ENCODE peak calls at places on chromosomes 2 and 18, in five cellular contexts. X, U, J, D and F are unnamed samples.
A peak's percentile ranks its signal among the peaks of the same experiment; 100 is the strongest.

GRCh38 chr2:64989982-64990614 is 899 bp downstream of the SLC1A4 start:
- DNase-seq in X (no peak), J (peak; percentile 32), D (no peak), U (peak; percentile 18), F (no peak)

GRCh38 chr2:219029829-219030165 is 11.5 kb downstream of the CFAP65 start:
- DNase-seq in J (peak; percentile 87), X (peak; percentile 63), D (peak; percentile 62), U (peak; percentile 68), F (peak; percentile 76)

GRCh38 chr2:231563378-231563961 is 29.2 kb upstream of the TEX44 start:
- DNase-seq in X (peak; percentile 57), D (no peak), U (peak; percentile 73), J (peak; percentile 38), F (peak; percentile 72)

GRCh38 chr2:227406177-227407031 is 18.7 kb upstream of the SCYGR1 start:
- DNase-seq in D (no peak), J (peak; percentile 73), U (peak; percentile 94), X (peak; percentile 99), F (peak; percentile 11)

GRCh38 chr2:215831296-215831913 is 181.9 kb downstream of the MREG start:
- DNase-seq in U (peak; percentile 69), J (peak; percentile 19), X (peak; percentile 78), D (no peak), F (no peak)

GRCh38 chr2:182593394-182593707 is 122.7 kb upstream of the DNAJC10 start:
- DNase-seq in D (no peak), U (peak; percentile 77), J (no peak), X (peak; percentile 90), F (no peak)

GRCh38 chr2:39929531-39929930 is 150.5 kb upstream of the THUMPD2 start:
- DNase-seq in U (no peak), D (no peak), X (no peak), J (no peak), F (no peak)

GRCh38 chr2:202355993-202356505 is 20.1 kb upstream of the BMPR2 start:
- DNase-seq in U (no peak), X (no peak), J (no peak), D (no peak), F (no peak)

GRCh38 chr18:73232933-73233332 is 365.1 kb upstream of the NETO1 start:
- DNase-seq in U (no peak), D (no peak), X (no peak), J (no peak), F (no peak)

GRCh38 chr2:105886029-105886454 is 141.3 kb downstream of the NCK2 start:
- DNase-seq in D (no peak), U (peak; percentile 14), J (no peak), X (peak; percentile 81), F (no peak)

GRCh38 chr2:19504400-19505198 is 146.2 kb upstream of the OSR1 start:
- DNase-seq in D (no peak), U (peak; percentile 78), J (no peak), X (no peak), F (no peak)

GRCh38 chr2:166632616-166633015 is 138.6 kb upstream of the SCN7A start:
- DNase-seq in U (peak; percentile 94), J (no peak), D (no peak), X (peak; percentile 98), F (no peak)

GRCh38 chr2:129004940-129005490 is 686.3 kb upstream of the HS6ST1 start:
- DNase-seq in J (no peak), X (no peak), D (no peak), U (no peak), F (no peak)

GRCh38 chr2:222802502-222803196 is 58.2 kb upstream of the ACSL3 start:
- DNase-seq in U (no peak), X (no peak), J (no peak), D (no peak), F (no peak)

GRCh38 chr2:235507928-235508327 is 14.1 kb downstream of the AGAP1 start:
- DNase-seq in J (no peak), D (no peak), X (no peak), U (no peak), F (no peak)

GRCh38 chr2:229909090-229909489 is 12.7 kb downstream of the TRIP12 start:
- DNase-seq in X (no peak), U (no peak), D (no peak), J (no peak), F (no peak)

GRCh38 chr2:5914831-5915611 is 222.8 kb downstream of the SOX11 start:
- DNase-seq in X (peak; percentile 87), J (no peak), D (no peak), U (peak; percentile 94), F (no peak)

GRCh38 chr18:24544141-24544498 is 83.7 kb downstream of the HRH4 start:
- DNase-seq in D (no peak), U (peak; percentile 28), X (peak; percentile 40), J (no peak), F (no peak)

GRCh38 chr2:163405298-163405697 is 330.5 kb downstream of the FIGN start:
- DNase-seq in X (no peak), J (no peak), D (no peak), U (peak; percentile 16), F (no peak)

GRCh38 chr2:23367760-23368159 is 17.2 kb upstream of the KLHL29 start:
- DNase-seq in X (peak; percentile 66), U (no peak), J (no peak), D (no peak), F (no peak)

GRCh38 chr2:222451270-222451674 is 26.9 kb downstream of the SGPP2 start:
- DNase-seq in X (no peak), J (no peak), U (peak; percentile 60), D (no peak), F (no peak)

GRCh38 chr18:22057908-22058527 is 111.4 kb upstream of the GATA6 start:
- DNase-seq in D (no peak), J (no peak), X (no peak), U (peak; percentile 28), F (no peak)

GRCh38 chr2:111534816-111535803 is 348.9 kb downstream of the ANAPC1 start:
- DNase-seq in X (peak; percentile 56), J (peak; percentile 37), D (no peak), U (peak; percentile 72), F (peak; percentile 5)

GRCh38 chr2:54054271-54054670 is 61.1 kb upstream of the ACYP2 start:
- DNase-seq in D (no peak), X (no peak), J (no peak), U (no peak), F (no peak)

GRCh38 chr18:2880473-2880872 is 33.7 kb downstream of the EMILIN2 start:
- DNase-seq in J (no peak), U (no peak), X (no peak), D (no peak), F (no peak)

GRCh38 chr2:218003265-218003950 is 613 bp upstream of the TNS1 start:
- DNase-seq in U (no peak), J (peak; percentile 19), D (no peak), X (peak; percentile 55), F (no peak)

GRCh38 chr2:217106650-217107014 is 246.8 kb upstream of the TNP1 start:
- DNase-seq in D (no peak), X (peak; percentile 65), U (peak; percentile 67), J (no peak), F (no peak)

GRCh38 chr2:226887940-226888339 is 52.1 kb downstream of the RHBDD1 start:
- DNase-seq in D (no peak), U (peak; percentile 36), X (peak; percentile 79), J (no peak), F (no peak)

GRCh38 chr2:112891333-112891950 is 19.5 kb upstream of the IL37 start:
- DNase-seq in X (no peak), J (no peak), U (no peak), D (no peak), F (no peak)

GRCh38 chr2:158760887-158761286 is 34.2 kb upstream of the DAPL1 start:
- DNase-seq in D (no peak), X (no peak), J (no peak), U (no peak), F (no peak)

GRCh38 chr18:6487027-6487426 is 72.3 kb upstream of the L3MBTL4 start:
- DNase-seq in X (no peak), U (no peak), D (no peak), J (no peak), F (no peak)
- H3K27ac ChIP-seq in X (no peak overlapping the region), U (no peak overlapping the region), D (no peak overlapping the region), J (no peak overlapping the region), F (no peak overlapping the region)

DNA sequence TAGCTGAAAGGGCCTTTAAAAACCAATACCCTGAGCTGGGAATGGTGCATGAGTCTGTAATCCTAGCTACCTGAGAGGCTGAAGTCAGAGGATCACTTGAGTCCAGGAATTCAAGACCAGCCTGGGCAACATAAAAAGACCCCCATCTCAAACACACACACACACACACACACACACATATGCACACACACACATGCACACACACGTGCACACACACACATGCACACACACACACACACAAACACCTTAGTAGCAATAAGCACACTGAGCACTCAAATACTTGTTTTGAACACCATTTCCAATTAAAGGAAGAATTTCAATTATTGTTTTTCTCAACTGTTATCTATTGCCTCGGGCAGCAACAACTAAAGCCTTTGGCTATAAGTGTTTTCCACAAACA is 25.6 kb upstream of the UBE2F start:
- DNase-seq in X (no peak), U (no peak), D (no peak), J (no peak), F (no peak)
- H3K27ac ChIP-seq in X (no peak overlapping the region), U (no peak overlapping the region), D (no peak overlapping the region), J (no peak overlapping the region), F (no peak overlapping the region)

GRCh38 chr2:45477546-45477945 is 133.5 kb downstream of the SRBD1 start:
- DNase-seq in J (no peak), U (no peak), D (no peak), X (no peak), F (no peak)
- H3K27ac ChIP-seq in J (no peak overlapping the region), U (no peak overlapping the region), D (no peak overlapping the region), X (no peak overlapping the region), F (no peak overlapping the region)

DNA sequence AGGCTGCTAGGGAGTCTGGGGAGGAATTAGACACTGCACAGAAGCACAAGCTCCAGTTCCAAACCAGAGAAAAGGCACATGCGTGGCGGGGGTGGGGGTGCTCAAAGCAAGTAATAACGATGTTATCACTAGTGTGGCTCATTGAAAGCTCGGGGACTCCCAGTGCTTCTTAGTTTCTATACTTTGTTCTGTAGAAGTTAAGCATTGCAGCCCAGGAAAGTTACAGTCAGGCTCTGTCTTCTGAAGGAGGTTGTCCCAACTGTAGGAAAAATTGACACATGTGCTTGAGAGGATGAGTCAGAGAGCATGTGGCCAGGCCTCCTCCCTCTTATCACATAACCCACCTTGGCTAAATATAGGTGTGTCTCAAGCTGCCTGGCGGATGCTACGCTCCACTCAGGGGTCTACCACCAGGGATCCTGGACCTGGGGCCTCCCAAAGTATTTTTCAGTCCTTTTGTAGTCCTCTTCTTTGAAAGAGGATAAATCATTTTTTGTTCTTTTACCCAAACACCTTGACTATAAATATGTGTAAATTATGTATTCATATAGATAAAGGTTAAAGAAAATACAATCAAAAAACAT is 3.8 kb downstream of the GALNT5 start:
- DNase-seq in J (peak; percentile 68), D (no peak), X (peak; percentile 75), U (peak; percentile 79), F (no peak)
- H3K27ac ChIP-seq in J (peak overlapping the region; percentile 84), D (peak overlapping the region; percentile 86), X (peak overlapping the region; percentile 61), U (peak overlapping the region; percentile 50), F (no peak overlapping the region)

GRCh38 chr2:9312591-9312990 is 106.0 kb downstream of the ASAP2 start:
- DNase-seq in D (no peak), J (no peak), X (no peak), U (peak; percentile 30), F (no peak)
- H3K27ac ChIP-seq in D (no peak overlapping the region), J (peak overlapping the region; percentile 77), X (no peak overlapping the region), U (no peak overlapping the region), F (no peak overlapping the region)